ENCODE peak calls at places on chromosome 5, in five cellular contexts. One of them, this sample, is unnamed.

GRCh38 chr5:88108490-88109279 is 160.0 kb downstream of the TMEM161B start:
- DNase-seq in neural progenitor cell: no peak
- DNase-seq in MM.1S: no peak
- DNase-seq in upper lobe of left lung: no peak
- DNase-seq in CD8-positive, alpha-beta T cell: no peak
- DNase-seq in this sample: no peak

GRCh38 chr5:37637165-37637845 is 202.5 kb downstream of the GDNF start:
- DNase-seq in neural progenitor cell: no peak
- DNase-seq in MM.1S: no peak
- DNase-seq in upper lobe of left lung: no peak
- DNase-seq in CD8-positive, alpha-beta T cell: no peak
- DNase-seq in this sample: no peak

GRCh38 chr5:113058706-113059226 is 82.2 kb downstream of the DCP2 start:
- DNase-seq in neural progenitor cell: no peak
- DNase-seq in MM.1S: no peak
- DNase-seq in upper lobe of left lung: no peak
- DNase-seq in CD8-positive, alpha-beta T cell: no peak
- DNase-seq in this sample: no peak

GRCh38 chr5:150647275-150648251 is 7.1 kb downstream of the SYNPO start:
- DNase-seq in neural progenitor cell: peak; percentile 59
- DNase-seq in MM.1S: no peak
- DNase-seq in upper lobe of left lung: peak; percentile 66
- DNase-seq in CD8-positive, alpha-beta T cell: no peak
- DNase-seq in this sample: no peak

GRCh38 chr5:142246263-142246662 is 78.6 kb downstream of the SPRY4 start:
- DNase-seq in neural progenitor cell: no peak
- DNase-seq in MM.1S: no peak
- DNase-seq in upper lobe of left lung: no peak
- DNase-seq in CD8-positive, alpha-beta T cell: no peak
- DNase-seq in this sample: no peak

GRCh38 chr5:177416334-177416733 is 7.0 kb upstream of the F12 start:
- DNase-seq in neural progenitor cell: no peak
- DNase-seq in MM.1S: no peak
- DNase-seq in upper lobe of left lung: peak; percentile 62
- DNase-seq in CD8-positive, alpha-beta T cell: no peak
- DNase-seq in this sample: no peak

GRCh38 chr5:62938927-62939326 is 360.3 kb downstream of the LRRC70 start:
- DNase-seq in neural progenitor cell: no peak
- DNase-seq in MM.1S: no peak
- DNase-seq in upper lobe of left lung: no peak
- DNase-seq in CD8-positive, alpha-beta T cell: no peak
- DNase-seq in this sample: no peak

GRCh38 chr5:12848709-12849108 is 944.5 kb upstream of the CTNND2 start:
- DNase-seq in neural progenitor cell: no peak
- DNase-seq in MM.1S: no peak
- DNase-seq in upper lobe of left lung: no peak
- DNase-seq in CD8-positive, alpha-beta T cell: no peak
- DNase-seq in this sample: no peak

GRCh38 chr5:136890431-136891148 is 525.2 kb upstream of the TRPC7 start:
- DNase-seq in neural progenitor cell: no peak
- DNase-seq in MM.1S: no peak
- DNase-seq in upper lobe of left lung: no peak
- DNase-seq in CD8-positive, alpha-beta T cell: no peak
- DNase-seq in this sample: no peak

GRCh38 chr5:146249801-146250200 is 46.4 kb downstream of the RBM27 start:
- DNase-seq in neural progenitor cell: no peak
- DNase-seq in MM.1S: no peak
- DNase-seq in upper lobe of left lung: no peak
- DNase-seq in CD8-positive, alpha-beta T cell: no peak
- DNase-seq in this sample: no peak
- TF ChIP-seq CTCF in neural progenitor cell: no peak
- TF ChIP-seq CTCF in MM.1S: no peak
- TF ChIP-seq CTCF in upper lobe of left lung: no peak
- TF ChIP-seq CTCF in CD8-positive, alpha-beta T cell: no peak
- TF ChIP-seq CTCF in this sample: no peak

DNA sequence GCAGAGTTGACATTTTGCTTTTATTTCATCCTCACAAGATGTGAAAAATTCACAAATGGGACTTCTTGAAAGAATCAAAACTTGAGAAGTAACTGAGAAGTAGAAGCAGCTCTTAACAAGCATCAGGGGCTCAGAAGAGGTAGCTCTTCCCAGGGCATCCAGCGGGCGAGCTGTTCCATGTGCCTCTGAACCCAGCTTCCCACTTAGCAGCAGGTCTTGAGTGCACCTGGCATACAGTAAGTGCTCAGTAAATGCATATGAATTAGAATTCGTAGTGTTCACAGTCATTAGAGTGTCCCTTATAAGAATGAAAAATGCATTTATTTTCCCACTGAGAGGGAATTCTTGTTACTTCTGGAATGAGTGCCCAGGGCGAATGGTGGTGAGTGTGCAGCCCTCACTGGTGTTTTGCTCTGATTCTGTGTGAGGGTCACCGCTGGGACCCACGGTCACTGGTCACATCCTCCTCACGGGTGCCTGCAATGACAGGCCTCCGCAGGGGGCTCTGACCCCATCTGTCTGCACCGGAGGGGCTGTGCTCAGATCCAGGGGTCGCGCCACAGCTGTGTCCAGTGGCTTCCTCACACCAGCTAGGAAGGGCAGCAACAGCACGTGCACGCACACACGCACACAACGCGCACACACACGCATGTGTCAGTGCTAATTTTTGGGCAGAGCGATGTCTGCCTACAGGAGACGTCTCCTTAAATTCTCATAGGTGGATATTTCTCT is 26.9 kb downstream of the EXOC3 start:
- DNase-seq in neural progenitor cell: no peak
- DNase-seq in MM.1S: no peak
- DNase-seq in upper lobe of left lung: no peak
- DNase-seq in CD8-positive, alpha-beta T cell: no peak
- DNase-seq in this sample: no peak
- TF ChIP-seq CTCF in neural progenitor cell: no peak
- TF ChIP-seq CTCF in MM.1S: no peak
- TF ChIP-seq CTCF in upper lobe of left lung: no peak
- TF ChIP-seq CTCF in CD8-positive, alpha-beta T cell: no peak
- TF ChIP-seq CTCF in this sample: no peak

GRCh38 chr5:172825610-172826204 is 8.3 kb upstream of the ERGIC1 start:
- DNase-seq in neural progenitor cell: no peak
- DNase-seq in MM.1S: no peak
- DNase-seq in upper lobe of left lung: no peak
- DNase-seq in CD8-positive, alpha-beta T cell: no peak
- DNase-seq in this sample: no peak
- TF ChIP-seq CTCF in neural progenitor cell: no peak
- TF ChIP-seq CTCF in MM.1S: no peak
- TF ChIP-seq CTCF in upper lobe of left lung: no peak
- TF ChIP-seq CTCF in CD8-positive, alpha-beta T cell: no peak
- TF ChIP-seq CTCF in this sample: no peak

DNA sequence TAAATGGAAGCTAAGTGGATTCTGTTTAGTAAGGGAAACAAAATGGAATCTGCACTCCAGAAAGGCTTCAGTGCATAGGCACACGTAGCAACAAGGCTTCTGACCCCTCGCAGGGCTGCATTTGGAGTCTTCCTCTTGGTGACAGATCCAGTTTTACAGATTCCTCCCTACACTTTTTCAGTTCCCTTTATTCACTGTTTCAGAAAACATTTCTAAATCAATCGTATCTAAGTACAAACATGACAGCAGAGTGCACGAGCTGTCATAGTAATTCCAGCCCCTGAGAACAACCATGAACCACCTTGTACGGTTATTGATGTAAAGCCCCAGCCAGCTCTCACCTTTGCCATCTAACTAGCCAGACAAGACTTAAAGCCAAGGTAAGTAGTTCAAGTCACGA is 491.6 kb downstream of the SEMA5A start:
- DNase-seq in neural progenitor cell: no peak
- DNase-seq in MM.1S: no peak
- DNase-seq in upper lobe of left lung: no peak
- DNase-seq in CD8-positive, alpha-beta T cell: no peak
- DNase-seq in this sample: no peak
- TF ChIP-seq CTCF in neural progenitor cell: no peak
- TF ChIP-seq CTCF in MM.1S: no peak
- TF ChIP-seq CTCF in upper lobe of left lung: no peak
- TF ChIP-seq CTCF in CD8-positive, alpha-beta T cell: no peak
- TF ChIP-seq CTCF in this sample: no peak

GRCh38 chr5:39138892-39139291 is 64.7 kb upstream of the RICTOR start:
- DNase-seq in neural progenitor cell: no peak
- DNase-seq in MM.1S: no peak
- DNase-seq in upper lobe of left lung: no peak
- DNase-seq in CD8-positive, alpha-beta T cell: no peak
- DNase-seq in this sample: no peak

GRCh38 chr5:39132792-39133191 is 58.6 kb upstream of the RICTOR start:
- DNase-seq in neural progenitor cell: no peak
- DNase-seq in MM.1S: no peak
- DNase-seq in upper lobe of left lung: no peak
- DNase-seq in CD8-positive, alpha-beta T cell: no peak
- DNase-seq in this sample: no peak

GRCh38 chr5:39138182-39138487 is 63.9 kb upstream of the RICTOR start:
- DNase-seq in neural progenitor cell: no peak
- DNase-seq in MM.1S: no peak
- DNase-seq in upper lobe of left lung: no peak
- DNase-seq in CD8-positive, alpha-beta T cell: no peak
- DNase-seq in this sample: no peak

GRCh38 chr5:39140558-39141168 is 66.5 kb upstream of the RICTOR start:
- DNase-seq in neural progenitor cell: no peak
- DNase-seq in MM.1S: no peak
- DNase-seq in upper lobe of left lung: no peak
- DNase-seq in CD8-positive, alpha-beta T cell: no peak
- DNase-seq in this sample: no peak

GRCh38 chr5:39137391-39138181 is 63.4 kb upstream of the RICTOR start:
- DNase-seq in neural progenitor cell: peak; percentile 26
- DNase-seq in MM.1S: no peak
- DNase-seq in upper lobe of left lung: no peak
- DNase-seq in CD8-positive, alpha-beta T cell: no peak
- DNase-seq in this sample: no peak
- TF ChIP-seq CTCF in neural progenitor cell: peak; percentile 49
- TF ChIP-seq CTCF in MM.1S: peak; percentile 18
- TF ChIP-seq CTCF in upper lobe of left lung: no peak
- TF ChIP-seq CTCF in CD8-positive, alpha-beta T cell: no peak
- TF ChIP-seq CTCF in this sample: no peak

GRCh38 chr5:4561403-4561802 is 578.7 kb upstream of the ADAMTS16 start:
- DNase-seq in neural progenitor cell: no peak
- DNase-seq in MM.1S: no peak
- DNase-seq in upper lobe of left lung: no peak
- DNase-seq in CD8-positive, alpha-beta T cell: no peak
- DNase-seq in this sample: no peak

GRCh38 chr5:4563400-4563799 is 576.7 kb upstream of the ADAMTS16 start:
- DNase-seq in neural progenitor cell: peak; percentile 85
- DNase-seq in MM.1S: no peak
- DNase-seq in upper lobe of left lung: no peak
- DNase-seq in CD8-positive, alpha-beta T cell: no peak
- DNase-seq in this sample: no peak
- TF ChIP-seq CTCF in neural progenitor cell: peak; percentile 87
- TF ChIP-seq CTCF in MM.1S: no peak
- TF ChIP-seq CTCF in upper lobe of left lung: no peak
- TF ChIP-seq CTCF in CD8-positive, alpha-beta T cell: no peak
- TF ChIP-seq CTCF in this sample: no peak

GRCh38 chr5:122996102-122996501 is 40.4 kb downstream of the PPIC start:
- DNase-seq in neural progenitor cell: no peak
- DNase-seq in MM.1S: no peak
- DNase-seq in upper lobe of left lung: no peak
- DNase-seq in CD8-positive, alpha-beta T cell: no peak
- DNase-seq in this sample: no peak

GRCh38 chr5:122997294-122997693 is 39.2 kb downstream of the PPIC start:
- DNase-seq in neural progenitor cell: peak; percentile 13
- DNase-seq in MM.1S: no peak
- DNase-seq in upper lobe of left lung: no peak
- DNase-seq in CD8-positive, alpha-beta T cell: no peak
- DNase-seq in this sample: no peak

GRCh38 chr5:123000731-123001130 is 35.8 kb downstream of the PPIC start:
- DNase-seq in neural progenitor cell: no peak
- DNase-seq in MM.1S: no peak
- DNase-seq in upper lobe of left lung: no peak
- DNase-seq in CD8-positive, alpha-beta T cell: no peak
- DNase-seq in this sample: no peak

GRCh38 chr5:123001801-123002200 is 34.7 kb downstream of the PPIC start:
- DNase-seq in neural progenitor cell: no peak
- DNase-seq in MM.1S: no peak
- DNase-seq in upper lobe of left lung: no peak
- DNase-seq in CD8-positive, alpha-beta T cell: no peak
- DNase-seq in this sample: no peak

GRCh38 chr5:122999947-123000563 is 36.5 kb downstream of the PPIC start:
- DNase-seq in neural progenitor cell: peak; percentile 85
- DNase-seq in MM.1S: peak; percentile 74
- DNase-seq in upper lobe of left lung: peak; percentile 34
- DNase-seq in CD8-positive, alpha-beta T cell: peak; percentile 8
- DNase-seq in this sample: no peak
- TF ChIP-seq CTCF in neural progenitor cell: peak; percentile 86
- TF ChIP-seq CTCF in MM.1S: peak; percentile 75
- TF ChIP-seq CTCF in upper lobe of left lung: peak; percentile 24
- TF ChIP-seq CTCF in CD8-positive, alpha-beta T cell: no peak
- TF ChIP-seq CTCF in this sample: no peak

GRCh38 chr5:157252741-157253465 is 13.0 kb upstream of the CYFIP2 start:
- DNase-seq in neural progenitor cell: no peak
- DNase-seq in MM.1S: peak; percentile 80
- DNase-seq in upper lobe of left lung: peak; percentile 47
- DNase-seq in CD8-positive, alpha-beta T cell: peak; percentile 62
- DNase-seq in this sample: no peak

GRCh38 chr5:157258450-157258849 is 7.5 kb upstream of the CYFIP2 start:
- DNase-seq in neural progenitor cell: no peak
- DNase-seq in MM.1S: no peak
- DNase-seq in upper lobe of left lung: no peak
- DNase-seq in CD8-positive, alpha-beta T cell: no peak
- DNase-seq in this sample: no peak

GRCh38 chr5:157248771-157249475 is 17.0 kb upstream of the CYFIP2 start:
- DNase-seq in neural progenitor cell: no peak
- DNase-seq in MM.1S: no peak
- DNase-seq in upper lobe of left lung: no peak
- DNase-seq in CD8-positive, alpha-beta T cell: no peak
- DNase-seq in this sample: no peak

DNA sequence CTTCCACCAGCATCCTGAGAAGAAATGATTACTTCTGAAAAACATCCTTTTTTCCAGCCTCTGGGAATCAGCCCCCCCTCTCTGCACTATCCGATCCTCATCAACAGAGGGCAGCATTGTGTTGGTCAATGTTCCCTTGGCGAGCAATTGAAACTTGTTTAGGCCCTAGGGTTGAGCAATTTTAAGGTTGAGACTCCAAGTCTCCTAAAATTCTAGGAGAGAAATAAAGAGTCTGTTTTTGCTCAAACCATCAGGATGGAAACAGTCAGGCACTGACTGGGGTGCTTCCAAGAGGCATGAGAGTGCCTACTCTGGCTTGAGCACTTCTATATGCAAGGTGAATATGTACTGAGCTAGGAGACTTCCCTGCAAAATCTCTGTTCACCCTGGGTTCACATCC is 12.4 kb upstream of the CYFIP2 start:
- DNase-seq in neural progenitor cell: peak; percentile 69
- DNase-seq in MM.1S: peak; percentile 53
- DNase-seq in upper lobe of left lung: peak; percentile 50
- DNase-seq in CD8-positive, alpha-beta T cell: peak; percentile 29
- DNase-seq in this sample: no peak
- TF ChIP-seq CTCF in neural progenitor cell: peak; percentile 89
- TF ChIP-seq CTCF in MM.1S: peak; percentile 95
- TF ChIP-seq CTCF in upper lobe of left lung: peak; percentile 77
- TF ChIP-seq CTCF in CD8-positive, alpha-beta T cell: peak; percentile 54
- TF ChIP-seq CTCF in this sample: peak; percentile 76

GRCh38 chr5:81086881-81087281 is 126.7 kb downstream of the RASGRF2 start:
- DNase-seq in neural progenitor cell: no peak
- DNase-seq in MM.1S: no peak
- DNase-seq in upper lobe of left lung: no peak
- DNase-seq in CD8-positive, alpha-beta T cell: no peak
- DNase-seq in this sample: no peak
- TF ChIP-seq CTCF in neural progenitor cell: no peak
- TF ChIP-seq CTCF in MM.1S: no peak
- TF ChIP-seq CTCF in upper lobe of left lung: no peak
- TF ChIP-seq CTCF in CD8-positive, alpha-beta T cell: no peak
- TF ChIP-seq CTCF in this sample: no peak

This sample was measured in mesothelial cell of epicardium.